ENCODE peak calls at places on chromosomes 5 and 9, in five cellular contexts. B is NCI-H1694, O is GM12865, A is glutamatergic neuron, X is A549. K is an unnamed sample.

GRCh38 chr9:92525306-92525705 is 10.5 kb downstream of the ECM2 start:
- DNase-seq in A (no peak), O (no peak), X (no peak), B (no peak), K (no peak)

GRCh38 chr5:67353500-67353931 is 156.9 kb upstream of the CD180 start:
- DNase-seq in O (no peak), X (no peak), B (peak; percentile 48), A (no peak), K (peak; percentile 20)

GRCh38 chr5:159034083-159034824 is 65.5 kb downstream of the EBF1 start:
- DNase-seq in X (no peak), B (no peak), A (peak; percentile 74), O (peak; percentile 86), K (no peak)

GRCh38 chr5:3996871-3997410 is 401.3 kb downstream of the IRX1 start:
- DNase-seq in B (no peak), X (no peak), A (no peak), O (no peak), K (no peak)

GRCh38 chr5:177357459-177358332 is at the start of gene RGS14:
- DNase-seq in B (no peak), X (no peak), A (no peak), O (peak; percentile 95), K (peak; percentile 47)

GRCh38 chr5:124789104-124789605 is 42.7 kb upstream of the ZNF608 start:
- DNase-seq in A (no peak), B (no peak), X (peak; percentile 22), O (no peak), K (no peak)

GRCh38 chr5:50711280-50711679 is 44.8 kb downstream of the PARP8 start:
- DNase-seq in B (no peak), O (peak; percentile 91), X (no peak), A (no peak), K (peak; percentile 86)

GRCh38 chr9:124532897-124533296 is 25.7 kb upstream of the NR5A1 start:
- DNase-seq in A (no peak), O (no peak), X (no peak), B (no peak), K (no peak)

GRCh38 chr9:127128341-127129072 is 6.1 kb upstream of the ANGPTL2 start:
- DNase-seq in B (no peak), A (no peak), X (no peak), O (no peak), K (peak; percentile 52)

GRCh38 chr5:168085321-168086040 is 206.0 kb upstream of the WWC1 start:
- DNase-seq in A (no peak), O (no peak), X (no peak), B (no peak), K (no peak)

GRCh38 chr5:154829181-154829588 is 21.2 kb downstream of the FAXDC2 start:
- DNase-seq in B (no peak), X (no peak), O (no peak), A (no peak), K (peak; percentile 93)

GRCh38 chr9:2992427-2992826 is 148.5 kb upstream of the PUM3 start:
- DNase-seq in B (no peak), X (no peak), A (no peak), O (no peak), K (peak; percentile 5)

GRCh38 chr5:78377056-78377717 is 16.8 kb downstream of the SCAMP1 start:
- DNase-seq in O (no peak), X (no peak), B (no peak), A (no peak), K (no peak)

GRCh38 chr9:79682076-79682736 is 110.4 kb downstream of the TLE4 start:
- DNase-seq in X (no peak), B (no peak), A (no peak), O (no peak), K (no peak)

GRCh38 chr5:132655821-132656773 is 1.9 kb upstream of the IL13 start:
- DNase-seq in O (no peak), X (no peak), B (no peak), A (peak; percentile 78), K (no peak)

GRCh38 chr5:88890070-88890781 is 7.2 kb upstream of the MEF2C start:
- DNase-seq in X (no peak), O (no peak), B (no peak), A (no peak), K (no peak)

GRCh38 chr9:84742261-84742660 is 72.7 kb downstream of the NTRK2 start:
- DNase-seq in B (no peak), X (no peak), A (no peak), O (no peak), K (no peak)

GRCh38 chr9:106869028-106869427 is 6.1 kb downstream of the ZNF462 start:
- DNase-seq in O (no peak), B (no peak), X (no peak), A (no peak), K (no peak)

GRCh38 chr5:107340631-107341030 is 330.1 kb downstream of the EFNA5 start:
- DNase-seq in B (no peak), O (no peak), A (no peak), X (no peak), K (no peak)

GRCh38 chr5:143648696-143649095 is 163.3 kb upstream of the HMHB1 start:
- DNase-seq in O (peak; percentile 39), B (no peak), X (no peak), A (no peak), K (no peak)

GRCh38 chr9:84357235-84357634 is 16.7 kb upstream of the SLC28A3 start:
- DNase-seq in B (no peak), O (no peak), A (no peak), X (no peak), K (no peak)

GRCh38 chr5:10863763-10864383 is 102.8 kb upstream of the DAP start:
- DNase-seq in O (peak; percentile 71), A (peak; percentile 78), B (peak; percentile 73), X (peak; percentile 75), K (no peak)

GRCh38 chr9:70021026-70021571 is 22.5 kb upstream of the MAMDC2 start:
- DNase-seq in O (no peak), B (no peak), X (no peak), A (no peak), K (no peak)

GRCh38 chr9:135805422-135806022 is 101.8 kb downstream of the CAMSAP1 start:
- DNase-seq in B (no peak), O (no peak), A (peak; percentile 13), X (no peak), K (no peak)

GRCh38 chr5:8905021-8905420 is 640.9 kb downstream of the SEMA5A start:
- DNase-seq in X (no peak), B (no peak), A (no peak), O (no peak), K (no peak)

GRCh38 chr5:164636456-164636855 is 1131.0 kb downstream of the MAT2B start:
- DNase-seq in O (no peak), X (no peak), B (no peak), A (no peak), K (no peak)

GRCh38 chr9:133945314-133945975 is 46.7 kb downstream of the VAV2 start:
- DNase-seq in B (no peak), A (no peak), X (no peak), O (peak; percentile 92), K (no peak)

GRCh38 chr5:146906803-146907202 is 28.2 kb upstream of the PPP2R2B start:
- DNase-seq in O (no peak), X (no peak), B (peak; percentile 2), A (no peak), K (no peak)

GRCh38 chr9:89171693-89172092 is 6.9 kb downstream of the SHC3 start:
- DNase-seq in B (no peak), O (no peak), A (no peak), X (no peak), K (no peak)

K was measured in NCI-H2029 treated with DMSO at 0.1 percent for 48 hours.